ENCODE peak calls at places on chromosomes 5 and 9, in ten cellular contexts. N, S, H, F, T, K, B, X, G and C are unnamed samples.

GRCh38 chr9:137136261-137136925 is 2.6 kb upstream of the GRIN1 start:
- DNase-seq in N (no peak), S (no peak), H (no peak), F (no peak), T (no peak), K (no peak), B (peak; percentile 88), X (no peak), G (no peak), C (no peak)

GRCh38 chr9:35556781-35557180 is 48.3 kb upstream of the TESK1 start:
- DNase-seq in N (no peak), S (no peak), H (no peak), F (no peak), T (no peak), K (no peak), B (no peak), X (no peak), G (no peak), C (no peak)

GRCh38 chr5:126052791-126053190 is 370.4 kb upstream of the GRAMD2B start:
- DNase-seq in N (no peak), S (no peak), H (no peak), F (no peak), T (no peak), K (no peak), B (no peak), X (no peak), G (no peak), C (no peak)

GRCh38 chr9:91611582-91611981 is 187.9 kb upstream of the NFIL3 start:
- DNase-seq in N (peak; percentile 40), S (no peak), H (peak; percentile 49), F (no peak), T (no peak), K (peak; percentile 14), B (no peak), X (no peak), G (no peak), C (no peak)

GRCh38 chr5:97181856-97182545 is 1.0 kb downstream of the RIOK2 start:
- DNase-seq in N (peak; percentile 28), S (no peak), H (peak; percentile 46), F (no peak), T (no peak), K (no peak), B (no peak), X (no peak), G (no peak), C (no peak)

GRCh38 chr9:131174681-131175239 is 49.4 kb downstream of the NUP214 start:
- DNase-seq in N (no peak), S (no peak), H (no peak), F (no peak), T (no peak), K (no peak), B (no peak), X (no peak), G (no peak), C (no peak)

GRCh38 chr5:6704361-6704851 is 8.8 kb upstream of the TENT4A start:
- DNase-seq in N (peak; percentile 95), S (peak; percentile 70), H (peak; percentile 89), F (no peak), T (peak; percentile 73), K (peak; percentile 61), B (peak; percentile 92), X (no peak), G (peak; percentile 54), C (no peak)

GRCh38 chr9:80665479-80665878 is 1023.9 kb downstream of the TLE1 start:
- DNase-seq in N (no peak), S (no peak), H (no peak), F (no peak), T (no peak), K (no peak), B (no peak), X (no peak), G (no peak), C (no peak)

GRCh38 chr9:14210428-14210827 is 103.5 kb downstream of the NFIB start:
- DNase-seq in N (no peak), S (no peak), H (no peak), F (no peak), T (no peak), K (no peak), B (no peak), X (no peak), G (no peak), C (no peak)

GRCh38 chr5:39599721-39600431 is 175.1 kb upstream of the DAB2 start:
- DNase-seq in N (peak; percentile 25), S (peak; percentile 53), H (peak; percentile 76), F (no peak), T (no peak), K (peak; percentile 84), B (peak; percentile 83), X (no peak), G (peak; percentile 38), C (no peak)
- H3K4me1 ChIP-seq in N (no peaks in the 10 kb centered on the region), S (peaks cover 12% of the 10 kb centered on the region), H (peaks cover 3% of the 10 kb centered on the region), F (no peaks in the 10 kb centered on the region), T (no peaks in the 10 kb centered on the region), K (peaks cover 18% of the 10 kb centered on the region), B (no peaks in the 10 kb centered on the region), X (no peaks in the 10 kb centered on the region), G (no peaks in the 10 kb centered on the region), C (no peaks in the 10 kb centered on the region)

GRCh38 chr9:135135927-135136311 is 48.5 kb downstream of the OLFM1 start:
- DNase-seq in N (no peak), S (peak; percentile 48), H (no peak), F (no peak), T (no peak), K (no peak), B (no peak), X (no peak), G (no peak), C (no peak)
- H3K9me3 ChIP-seq in N (no peaks in the 10 kb centered on the region), S (no peaks in the 10 kb centered on the region), H (no peaks in the 10 kb centered on the region), F (no peaks in the 10 kb centered on the region), T (no peaks in the 10 kb centered on the region), K (no peaks in the 10 kb centered on the region), B (no peaks in the 10 kb centered on the region), X (peaks cover 7% of the 10 kb centered on the region), G (no peaks in the 10 kb centered on the region), C (peaks cover 5% of the 10 kb centered on the region)

GRCh38 chr5:95957804-95958203 is 3.8 kb downstream of the ELL2 start:
- DNase-seq in N (no peak), S (no peak), H (no peak), F (no peak), T (no peak), K (no peak), B (no peak), X (no peak), G (no peak), C (no peak)

GRCh38 chr5:95959964-95960801 is 1.5 kb downstream of the ELL2 start:
- DNase-seq in N (peak; percentile 57), S (no peak), H (peak; percentile 59), F (no peak), T (no peak), K (peak; percentile 47), B (peak; percentile 60), X (no peak), G (peak; percentile 50), C (peak; percentile 17)

GRCh38 chr5:95960802-95961616 is 642 bp downstream of the ELL2 start:
- DNase-seq in N (peak; percentile 79), S (peak; percentile 88), H (peak; percentile 94), F (peak; percentile 60), T (peak; percentile 93), K (peak; percentile 93), B (peak; percentile 94), X (peak; percentile 84), G (peak; percentile 84), C (peak; percentile 45)

GRCh38 chr5:95958308-95959014 is 3.2 kb downstream of the ELL2 start:
- DNase-seq in N (peak; percentile 54), S (no peak), H (peak; percentile 71), F (no peak), T (no peak), K (no peak), B (no peak), X (peak; percentile 43), G (peak; percentile 57), C (no peak)

GRCh38 chr5:95959051-95959963 is 2.3 kb downstream of the ELL2 start:
- DNase-seq in N (peak; percentile 34), S (peak; percentile 27), H (peak; percentile 48), F (no peak), T (no peak), K (peak; percentile 27), B (peak; percentile 86), X (no peak), G (peak; percentile 24), C (no peak)
- H3K4me1 ChIP-seq in N (peaks cover 3% of the 10 kb centered on the region), S (peaks cover 51% of the 10 kb centered on the region), H (peaks cover 33% of the 10 kb centered on the region), F (peaks cover 37% of the 10 kb centered on the region), T (peaks cover 7% of the 10 kb centered on the region), K (peaks cover 24% of the 10 kb centered on the region), B (peaks cover 46% of the 10 kb centered on the region), X (peaks cover 25% of the 10 kb centered on the region), G (peaks cover 53% of the 10 kb centered on the region), C (peaks cover 12% of the 10 kb centered on the region)

DNA sequence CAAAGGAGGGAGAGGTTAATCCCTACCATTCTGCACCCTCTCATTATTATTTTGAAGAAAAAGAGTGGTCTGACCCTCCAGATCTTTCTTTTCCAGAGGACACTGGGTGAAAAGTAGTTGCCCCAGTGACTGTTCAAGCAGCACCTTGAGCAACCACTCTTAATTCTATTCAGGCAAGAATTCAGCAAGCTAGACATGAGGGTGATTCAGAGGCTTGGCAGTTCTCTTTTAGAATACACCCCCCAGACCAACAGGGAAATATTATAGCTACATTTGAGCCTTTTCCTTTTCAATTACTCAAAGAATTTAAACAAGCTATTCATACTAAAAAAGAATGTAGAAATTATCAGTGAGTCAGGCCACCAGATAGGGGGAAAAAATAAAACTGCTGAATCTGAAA is 178.3 kb downstream of the MRPS30 start:
- DNase-seq in N (peak; percentile 25), S (no peak), H (peak; percentile 1), F (no peak), T (no peak), K (no peak), B (no peak), X (no peak), G (no peak), C (no peak)
- H3K9me3 ChIP-seq in N (no peaks in the 10 kb centered on the region), S (no peaks in the 10 kb centered on the region), H (no peaks in the 10 kb centered on the region), F (peaks cover 9% of the 10 kb centered on the region), T (peaks cover 9% of the 10 kb centered on the region), K (no peaks in the 10 kb centered on the region), B (no peaks in the 10 kb centered on the region), X (peaks cover 75% of the 10 kb centered on the region), G (no peaks in the 10 kb centered on the region), C (no peaks in the 10 kb centered on the region)

DNA sequence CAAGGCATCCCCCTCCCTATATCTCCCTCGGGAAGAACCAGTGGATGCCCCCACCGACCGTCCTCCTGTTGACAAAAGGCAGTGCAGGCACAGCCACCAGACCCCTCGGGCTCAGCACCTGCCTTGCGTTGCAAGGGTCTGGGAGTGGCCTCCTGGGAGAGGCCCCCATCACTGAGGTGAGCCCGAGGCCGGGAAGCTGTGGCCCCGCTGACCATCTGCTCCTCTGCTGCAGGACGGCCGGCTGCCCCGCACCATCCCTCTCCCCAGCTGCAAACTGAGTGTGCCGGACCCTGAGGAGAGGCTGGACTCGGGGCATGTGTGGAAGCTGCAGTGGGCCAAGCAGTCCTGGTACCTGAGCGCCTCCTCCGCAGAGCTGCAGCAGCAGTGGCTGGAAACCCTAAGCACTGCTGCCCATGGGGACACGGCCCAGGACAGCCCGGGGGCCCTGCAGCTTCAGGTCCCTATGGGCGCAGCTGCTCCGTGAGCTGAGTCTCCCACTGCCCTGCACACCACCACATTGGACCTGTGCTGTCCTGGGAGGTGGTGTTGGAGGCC is 23.3 kb upstream of the SUSD3 start:
- DNase-seq in N (no peak), S (no peak), H (no peak), F (no peak), T (no peak), K (no peak), B (peak; percentile 72), X (no peak), G (no peak), C (no peak)
- H3K4me1 ChIP-seq in N (no peaks in the 10 kb centered on the region), S (no peaks in the 10 kb centered on the region), H (no peaks in the 10 kb centered on the region), F (no peaks in the 10 kb centered on the region), T (no peaks in the 10 kb centered on the region), K (no peaks in the 10 kb centered on the region), B (no peaks in the 10 kb centered on the region), X (peaks cover 5% of the 10 kb centered on the region), G (no peaks in the 10 kb centered on the region), C (peaks cover 51% of the 10 kb centered on the region)